ENCODE peak calls at places on chromosomes 13 and 19, in eight cellular contexts. U is NCI-H187; C is SW480; V is head of caudate nucleus; K is left colon; E is activated CD4-positive, alpha-beta T cell treated with anti-CD3 and anti-CD28 coated beads, Interleukin-2, amount 50 U/mL, for 24 hours; S is gastrocnemius medialis; M is thyroid gland. O is an unnamed sample.

GRCh38 chr13:91167706-91168459 is 179.6 kb upstream of the MIR17HG start:
- DNase-seq in U (no peak), C (no peak), V (no peak), K (no peak), E (no peak), S (no peak), M (no peak), O (peak)

GRCh38 chr19:3448616-3449334 is 31.6 kb downstream of the SMIM24 start:
- DNase-seq in U (no peak), C (no peak), V (no peak), K (no peak), E (no peak), S (no peak), M (no peak), O (no peak)

GRCh38 chr13:102599451-102600012 is 2.7 kb downstream of the TPP2 start:
- DNase-seq in U (no peak), C (no peak), V (no peak), K (no peak), E (no peak), S (no peak), M (no peak), O (no peak)

GRCh38 chr19:30256510-30256850 is 115.7 kb upstream of the ZNF536 start:
- DNase-seq in U (no peak), C (no peak), V (no peak), K (no peak), E (no peak), S (no peak), M (no peak), O (no peak)

GRCh38 chr19:46745521-46746280 is at the start of gene FKRP:
- DNase-seq in U (no peak), C (no peak), V (peak), K (no peak), E (no peak), S (no peak), M (peak), O (peak)

GRCh38 chr13:75635101-75635620 is 969 bp upstream of the LMO7 start:
- DNase-seq in U (no peak), C (peak), V (no peak), K (peak), E (no peak), S (no peak), M (peak), O (peak)

GRCh38 chr13:67296511-67296910 is 66.4 kb upstream of the PCDH9 start:
- DNase-seq in U (no peak), C (no peak), V (no peak), K (no peak), E (no peak), S (no peak), M (no peak), O (no peak)

GRCh38 chr19:52094526-52094925 is 1.0 kb downstream of the ZNF841 start:
- DNase-seq in U (no peak), C (no peak), V (no peak), K (no peak), E (no peak), S (no peak), M (no peak), O (peak)

GRCh38 chr13:28476919-28477708 is 17.8 kb downstream of the FLT1 start:
- DNase-seq in U (no peak), C (no peak), V (no peak), K (no peak), E (no peak), S (no peak), M (no peak), O (peak)

GRCh38 chr19:3370214-3370720 is 3.9 kb downstream of the NFIC start:
- DNase-seq in U (no peak), C (no peak), V (no peak), K (no peak), E (no peak), S (no peak), M (no peak), O (no peak)

GRCh38 chr19:51196181-51196580 is 28.7 kb upstream of the CD33 start:
- DNase-seq in U (no peak), C (peak), V (no peak), K (no peak), E (no peak), S (no peak), M (no peak), O (no peak)

GRCh38 chr19:31348416-31349159 is 648 bp downstream of the TSHZ3 start:
- DNase-seq in U (no peak), C (no peak), V (no peak), K (peak), E (no peak), S (no peak), M (peak), O (no peak)

GRCh38 chr19:34994643-34995471 is 5.3 kb upstream of the GRAMD1A start:
- DNase-seq in U (no peak), C (no peak), V (no peak), K (peak), E (no peak), S (no peak), M (no peak), O (peak)

GRCh38 chr13:26544707-26545106 is 12.8 kb upstream of the WASF3 start:
- DNase-seq in U (no peak), C (no peak), V (no peak), K (no peak), E (no peak), S (no peak), M (no peak), O (no peak)

O was measured in DMS53.